ENCODE peak calls at places on chromosome 13, in five cellular contexts. R is suprapubic skin, E is heart left ventricle, S is A549, J is IMR-90. T is an unnamed sample. For H3K4me1, the result is how much of the 10 kb centered on the place peaks cover.

GRCh38 chr13:67063036-67063435 is 167.1 kb downstream of the PCDH9 start:
- DNase-seq in S (no peak), J (no peak), E (no peak), R (no peak), T (no peak)

GRCh38 chr13:111893607-111894443 is 173.1 kb upstream of the SOX1 start:
- DNase-seq in J (no peak), E (no peak), S (no peak), R (peak), T (no peak)

GRCh38 chr13:88142653-88143052 is 471.5 kb downstream of the SLITRK5 start:
- DNase-seq in S (no peak), R (no peak), E (no peak), J (no peak), T (no peak)

GRCh38 chr13:79741006-79741405 is 260.1 kb downstream of the NDFIP2 start:
- DNase-seq in R (no peak), S (no peak), E (no peak), J (peak), T (no peak)

GRCh38 chr13:39601636-39602035 is 1.4 kb downstream of the LHFPL6 start:
- DNase-seq in E (no peak), J (no peak), S (no peak), R (no peak), T (no peak)

GRCh38 chr13:82933986-82934385 is 948.3 kb downstream of the SLITRK1 start:
- DNase-seq in R (no peak), S (no peak), E (no peak), J (no peak), T (no peak)

GRCh38 chr13:102977471-102977870 is 88.7 kb downstream of the SLC10A2 start:
- DNase-seq in J (no peak), R (no peak), E (no peak), S (no peak), T (no peak)

GRCh38 chr13:97780486-97780885 is 173.0 kb upstream of the IPO5 start:
- DNase-seq in R (no peak), E (no peak), J (no peak), S (no peak), T (no peak)

GRCh38 chr13:97141564-97142005 is 80.5 kb upstream of the MBNL2 start:
- DNase-seq in E (no peak), S (peak), J (peak), R (no peak), T (no peak)

GRCh38 chr13:31722684-31723083 is 16.6 kb upstream of the RXFP2 start:
- DNase-seq in S (no peak), R (no peak), E (no peak), J (no peak), T (no peak)
- TF ChIP-seq POLR2A in S (no peak), R (no peak), E (no peak), J (no peak), T (no peak)

DNA sequence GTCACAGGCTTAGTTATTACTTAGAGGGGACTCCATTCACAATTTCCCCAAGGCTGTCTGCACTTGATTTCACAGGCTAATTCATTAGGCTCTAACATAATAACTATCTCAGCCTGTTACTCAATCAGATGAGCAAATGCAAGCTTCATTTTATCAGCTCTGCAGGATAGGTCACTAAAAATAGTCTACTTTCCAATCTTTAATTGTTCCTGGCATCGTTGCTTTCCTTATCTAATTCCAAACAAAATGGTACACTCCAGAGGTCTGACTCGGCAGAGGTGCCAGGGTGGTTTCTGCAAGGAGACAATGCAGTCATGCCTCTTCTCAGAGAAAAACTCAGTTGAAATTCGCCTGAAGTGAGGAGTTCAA is 69.8 kb upstream of the SLC15A1 start:
- DNase-seq in E (no peak), J (peak), S (no peak), R (no peak), T (no peak)
- H3K4me3 ChIP-seq in E (no peak), J (no peak), S (no peak), R (no peak), T (no peak)

GRCh38 chr13:33110713-33111413 is 94.6 kb downstream of the KL start:
- DNase-seq in E (peak), S (no peak), R (no peak), J (peak), T (peak)
- H3K4me1 ChIP-seq in E (half or more), S (under half), R (under half), J (half or more), T (under half)

DNA sequence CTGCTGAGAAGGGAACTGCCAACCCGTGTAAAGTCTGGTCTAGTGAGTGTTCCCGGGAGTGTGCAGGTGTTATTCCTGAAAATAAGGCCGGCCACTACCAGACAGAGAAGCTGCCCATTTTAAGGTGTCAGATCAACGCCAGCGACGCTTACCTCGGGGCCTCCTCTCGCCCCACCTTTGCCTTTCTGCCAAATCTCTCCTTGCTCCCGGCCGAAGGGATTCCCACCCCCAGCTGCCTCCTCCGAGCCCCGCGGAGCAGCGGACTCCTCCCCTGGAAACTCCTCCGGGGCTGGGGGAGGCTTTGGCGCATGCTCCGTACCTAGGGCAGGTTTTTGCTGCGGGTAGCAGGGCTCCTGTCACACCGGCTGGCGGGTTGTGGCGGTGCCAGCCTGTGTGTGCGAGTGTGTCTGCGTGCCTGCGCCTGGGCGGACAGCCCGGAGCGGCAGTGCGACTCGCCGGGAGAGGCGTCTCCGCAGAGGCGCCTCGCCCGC is at the start of gene HS6ST3:
- DNase-seq in R (no peak), S (peak), E (peak), J (no peak), T (peak)
- TF ChIP-seq POLR2A in R (no peak), S (no peak), E (no peak), J (no peak), T (no peak)

GRCh38 chr13:75996582-75996981 is 360.5 kb downstream of the LMO7 start:
- DNase-seq in S (no peak), J (no peak), E (no peak), R (no peak), T (no peak)
- H3K4me3 ChIP-seq in S (no peak), J (no peak), E (no peak), R (no peak), T (no peak)

GRCh38 chr13:45522571-45522970 is 57.8 kb downstream of the COG3 start:
- DNase-seq in E (no peak), J (peak), R (no peak), S (no peak), T (no peak)

GRCh38 chr13:45529758-45530157 is 65.0 kb downstream of the COG3 start:
- DNase-seq in S (no peak), J (no peak), R (no peak), E (no peak), T (no peak)

DNA sequence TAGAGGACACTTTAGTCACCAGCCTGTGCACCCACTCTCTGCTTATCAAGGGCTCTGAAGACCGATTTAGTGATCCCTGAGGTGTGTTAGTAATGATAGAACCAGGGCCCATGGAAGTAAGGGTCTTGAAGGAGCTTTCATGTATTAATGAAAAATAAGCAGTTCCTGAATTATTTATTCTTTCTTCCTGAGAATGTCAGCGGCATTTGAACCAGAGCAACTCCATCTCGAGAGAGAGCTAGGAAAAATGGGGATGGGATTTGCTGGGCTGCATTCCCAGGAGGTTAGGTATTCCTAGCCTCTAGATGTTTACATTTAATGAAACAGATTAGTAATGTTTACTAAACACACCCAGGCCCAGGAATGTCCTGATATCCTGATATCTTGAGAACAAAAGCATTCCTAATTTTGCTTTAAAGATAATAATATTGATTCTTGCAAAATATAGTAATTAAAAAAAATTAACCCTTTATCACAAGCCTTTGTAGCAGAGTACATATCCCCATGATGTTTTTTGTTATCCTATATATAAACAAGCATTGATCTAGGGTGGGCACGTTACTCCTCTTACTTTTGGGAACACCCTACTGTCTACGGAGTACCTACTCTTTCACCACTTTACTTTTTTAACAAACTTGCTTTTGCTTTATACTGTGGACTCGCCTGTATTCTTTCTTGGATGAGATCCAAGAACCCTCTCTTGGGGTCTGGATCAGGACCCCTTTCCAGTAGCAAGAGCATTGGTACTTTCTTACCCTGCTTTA is 63.1 kb downstream of the COG3 start:
- DNase-seq in R (no peak), J (peak), E (no peak), S (no peak), T (no peak)
- H3K4me1 ChIP-seq in R (under half), J (under half), E (under half), S (under half), T (under half)

GRCh38 chr13:20526664-20527063 is 1.0 kb upstream of the CRYL1 start:
- DNase-seq in E (no peak), J (peak), R (no peak), S (no peak), T (no peak)

GRCh38 chr13:20525144-20525600 is 485 bp downstream of the CRYL1 start:
- DNase-seq in S (no peak), J (no peak), R (no peak), E (peak), T (no peak)

GRCh38 chr13:20528451-20528850 is 2.8 kb upstream of the CRYL1 start:
- DNase-seq in J (no peak), E (no peak), R (no peak), S (no peak), T (no peak)

GRCh38 chr13:20521388-20521787 is 4.3 kb downstream of the CRYL1 start:
- DNase-seq in S (no peak), J (no peak), R (no peak), E (no peak), T (no peak)

DNA sequence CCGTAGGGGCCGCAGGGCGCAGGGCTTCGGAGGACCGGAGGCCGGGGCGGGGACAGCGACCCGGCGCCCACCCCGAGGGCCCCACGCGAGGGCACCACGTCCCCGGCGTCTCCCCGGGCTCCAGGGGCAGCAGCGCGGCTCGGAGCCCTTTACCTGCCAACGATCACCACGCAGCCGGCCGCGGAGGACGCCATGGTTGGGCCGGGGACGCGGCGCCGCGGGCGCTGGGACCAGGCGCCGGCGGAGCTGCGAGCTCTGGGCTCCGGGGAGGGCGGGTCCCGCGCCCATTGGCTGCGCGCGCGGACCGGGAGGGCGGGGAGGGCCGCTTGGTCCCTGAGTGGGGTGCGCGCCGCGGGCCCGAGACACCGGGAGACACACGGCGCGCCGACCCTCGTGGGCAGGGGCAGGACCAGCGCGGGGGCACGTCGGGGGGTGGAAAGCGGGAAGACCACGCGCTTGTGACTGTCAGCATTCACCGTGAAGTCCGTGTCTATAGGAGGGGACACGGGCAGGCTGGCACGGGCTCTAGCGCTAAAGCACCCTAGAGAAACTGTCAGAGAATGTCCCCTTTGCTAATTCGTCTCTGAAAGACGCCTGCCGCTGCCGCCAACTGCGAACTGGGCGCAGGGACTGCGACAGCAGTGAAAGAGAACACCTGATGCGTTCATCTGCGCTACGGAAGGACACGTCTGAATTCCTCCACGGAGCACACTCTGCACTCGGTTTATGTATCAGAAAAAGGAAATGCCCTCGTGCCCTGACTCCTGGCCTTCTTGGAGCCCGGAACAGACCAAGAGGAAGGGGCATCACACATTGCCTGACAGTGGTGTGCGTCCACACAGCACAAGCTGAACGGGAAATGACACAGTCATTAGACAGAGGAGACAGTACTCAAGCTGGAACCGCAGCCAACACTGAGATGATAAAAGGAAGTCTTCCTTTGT is at the start of gene CRYL1:
- DNase-seq in S (peak), R (peak), J (peak), E (peak), T (peak)
- TF ChIP-seq POLR2A in S (peak), R (peak), J (peak), E (no peak), T (peak)

DNA sequence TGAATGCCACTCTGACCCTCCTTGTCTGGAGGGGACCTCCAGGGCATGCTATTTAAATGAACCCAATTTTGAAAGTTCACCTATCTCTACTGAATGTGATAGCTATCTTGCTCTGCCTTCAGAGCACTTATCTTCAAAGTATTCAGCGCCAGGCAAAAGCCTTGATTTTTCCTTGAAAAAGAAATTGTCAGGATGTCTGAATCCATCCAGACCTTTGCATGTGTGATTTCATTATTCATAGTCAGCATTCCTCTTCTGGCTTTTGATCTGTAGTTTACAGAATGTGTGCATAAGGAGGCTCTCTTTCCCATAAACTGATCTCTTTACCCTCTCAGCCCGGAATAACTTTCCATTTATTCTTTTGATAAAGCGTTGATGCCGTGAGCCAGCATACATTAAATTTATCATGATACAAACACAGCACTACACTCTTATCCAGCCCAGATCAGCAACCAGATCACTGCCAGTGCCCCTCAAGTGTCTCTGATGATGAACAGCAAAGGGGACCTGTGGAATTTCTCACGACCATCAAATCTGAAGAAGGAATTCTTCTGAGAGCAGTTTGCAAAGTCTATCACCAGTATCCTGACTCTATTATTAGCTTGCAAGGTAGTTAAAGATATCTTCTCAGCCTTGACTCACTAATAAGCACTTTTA is 130.8 kb downstream of the DNAJC15 start:
- DNase-seq in S (no peak), R (no peak), E (no peak), J (no peak), T (no peak)
- H3K4me3 ChIP-seq in S (no peak), R (no peak), E (no peak), J (no peak), T (no peak)

GRCh38 chr13:24039621-24040475 is 120.7 kb upstream of the SPATA13 start:
- DNase-seq in S (no peak), E (no peak), R (no peak), J (no peak), T (no peak)
- H3K4me1 ChIP-seq in S (under half), E (under half), R (under half), J (under half), T (under half)

DNA sequence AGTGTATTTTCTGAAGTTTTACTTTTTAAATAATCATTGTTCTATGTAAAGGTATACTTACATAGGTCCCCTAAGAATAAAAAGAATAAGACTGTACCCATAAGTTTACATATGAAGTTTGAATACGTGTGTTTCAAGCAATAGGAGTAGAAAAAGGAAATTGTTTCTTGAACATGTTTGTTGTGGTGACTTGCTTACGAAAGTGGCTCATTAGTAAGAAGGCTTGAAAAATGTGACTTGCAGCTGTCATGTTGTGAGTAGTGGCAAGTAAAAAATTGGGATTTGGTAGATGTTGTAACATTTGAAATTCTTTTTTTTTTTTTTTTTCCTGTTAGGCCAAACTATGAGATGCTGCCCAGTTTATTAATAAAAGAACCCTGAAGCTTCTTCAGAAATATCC is 203.3 kb downstream of the LMO7 start:
- DNase-seq in R (no peak), E (no peak), J (no peak), S (no peak), T (no peak)
- TF ChIP-seq POLR2A in R (no peak), E (no peak), J (no peak), S (no peak), T (no peak)

T was measured in upper lobe of left lung.